ENCODE peak calls at places on chromosomes 12 and 14, in nine cellular contexts. M, D, V, Q, W, A, Z, K and B are unnamed samples. For H3K9me3, the result is how much of the 10 kb centered on the place peaks cover.

GRCh38 chr12:88552672-88553079 is 27.6 kb downstream of the KITLG start:
- DNase-seq in D (no peak), Z (no peak), V (no peak), W (peak), A (no peak), Q (no peak), M (no peak), K (no peak), B (no peak)

GRCh38 chr12:108371801-108372344 is 32.8 kb upstream of the CMKLR1 start:
- DNase-seq in W (no peak), K (no peak), V (no peak), A (no peak), Q (no peak), M (no peak), D (peak), Z (no peak), B (no peak)

GRCh38 chr12:57261385-57261784 is 10.4 kb upstream of the STAC3 start:
- DNase-seq in M (no peak), Z (no peak), A (no peak), V (no peak), W (no peak), Q (no peak), D (no peak), K (no peak), B (no peak)

GRCh38 chr12:6036509-6036908 is 88.0 kb downstream of the VWF start:
- DNase-seq in K (no peak), Q (no peak), M (no peak), D (no peak), A (no peak), V (no peak), W (no peak), Z (no peak), B (no peak)

GRCh38 chr14:44910826-44911225 is 50.9 kb downstream of the KLHL28 start:
- DNase-seq in A (no peak), W (no peak), M (no peak), D (no peak), V (no peak), Q (no peak), Z (no peak), K (no peak), B (no peak)

GRCh38 chr12:62581288-62582064 is 114.8 kb downstream of the MON2 start:
- DNase-seq in V (no peak), Z (no peak), A (no peak), K (no peak), M (peak), D (peak), W (peak), Q (no peak), B (no peak)

GRCh38 chr12:125983784-125984510 is 918.7 kb downstream of the AACS start:
- DNase-seq in A (no peak), W (no peak), Q (peak), M (no peak), K (no peak), D (no peak), V (peak), Z (no peak), B (no peak)

GRCh38 chr14:59484611-59485174 is 376 bp downstream of the JKAMP start:
- DNase-seq in Q (no peak), D (peak), V (no peak), K (no peak), Z (no peak), M (no peak), A (no peak), W (peak), B (no peak)

GRCh38 chr12:96876966-96877365 is 30.1 kb upstream of the NEDD1 start:
- DNase-seq in Q (no peak), A (no peak), V (no peak), M (no peak), D (no peak), Z (no peak), K (no peak), W (no peak), B (no peak)

GRCh38 chr12:49903700-49904423 is at the start of gene FAIM2:
- DNase-seq in D (peak), A (peak), M (no peak), V (peak), Q (peak), Z (no peak), K (peak), W (no peak), B (peak)

GRCh38 chr12:124411953-124412645 is 117.2 kb downstream of the RFLNA start:
- DNase-seq in A (no peak), W (no peak), K (no peak), D (no peak), Z (no peak), M (no peak), Q (no peak), V (no peak), B (no peak)

GRCh38 chr12:58414398-58414871 is 473.1 kb downstream of the ATP23 start:
- DNase-seq in Z (no peak), W (peak), K (no peak), A (no peak), D (peak), M (no peak), Q (no peak), V (no peak), B (no peak)

DNA sequence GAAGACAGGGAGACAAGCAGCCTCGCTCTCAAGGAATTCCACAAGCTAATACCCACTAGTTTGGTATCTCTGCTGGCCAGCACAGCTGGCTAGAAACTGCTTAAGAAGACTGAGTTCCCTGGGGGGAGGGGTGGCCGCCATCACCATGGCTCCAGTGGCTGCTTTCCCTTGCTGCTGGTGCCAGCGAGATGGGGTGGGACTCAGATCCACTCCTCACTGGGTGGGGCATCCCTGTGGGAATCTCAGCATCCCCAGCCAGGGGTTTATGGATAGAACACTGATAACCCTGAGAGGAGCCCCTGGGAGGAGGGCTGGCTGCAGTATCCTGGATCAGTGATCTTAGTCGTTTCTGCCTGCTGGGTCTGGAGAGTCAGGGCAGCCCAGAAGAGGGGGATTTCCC is 170.6 kb upstream of the MDGA2 start:
- DNase-seq in V (no peak), K (no peak), D (no peak), W (no peak), M (no peak), A (no peak), Z (no peak), Q (no peak), B (no peak)
- H3K9me3 ChIP-seq in V (under half), K (under half), D (under half), W (under half), M (under half), A (under half), Z (under half), Q (under half), B (under half)

GRCh38 chr14:29712586-29712985 is 215.1 kb downstream of the PRKD1 start:
- DNase-seq in M (no peak), W (no peak), V (no peak), A (no peak), Q (no peak), D (no peak), Z (no peak), K (no peak), B (no peak)
- H3K9me3 ChIP-seq in M (under half), W (under half), V (under half), A (under half), Q (under half), D (under half), Z (under half), K (under half), B (under half)

GRCh38 chr14:104192883-104193245 is 54.5 kb downstream of the KIF26A start:
- DNase-seq in A (peak), Z (no peak), W (no peak), M (no peak), D (no peak), Q (no peak), K (no peak), V (no peak), B (no peak)
- H3K9me3 ChIP-seq in A (under half), Z (under half), W (under half), M (under half), D (under half), Q (under half), K (under half), V (under half), B (under half)

GRCh38 chr14:85263916-85264315 is 266.0 kb upstream of the FLRT2 start:
- DNase-seq in V (no peak), M (no peak), D (peak), K (no peak), W (no peak), Z (no peak), A (no peak), Q (no peak), B (no peak)
- H3K9me3 ChIP-seq in V (under half), M (under half), D (under half), K (under half), W (under half), Z (under half), A (under half), Q (under half), B (under half)

GRCh38 chr14:106665814-106666213 is 1139.4 kb downstream of the TMEM121 start:
- DNase-seq in D (no peak), K (no peak), Z (no peak), Q (no peak), A (no peak), V (no peak), M (no peak), W (no peak), B (no peak)
- H3K9me3 ChIP-seq in D (under half), K (under half), Z (under half), Q (under half), A (under half), V (under half), M (under half), W (under half), B (under half)